ENCODE peak calls at places on chromosomes 12 and 14, in four cellular contexts. B is upper lobe of right lung; S is H9; K is CD4-positive, alpha-beta T cell. A is an unnamed sample.

GRCh38 chr12:50297996-50298395 is 14.7 kb upstream of the LIMA1 start:
- DNase-seq in S (no peak), K (no peak), B (no peak), A (peak)

GRCh38 chr12:53917126-53917525 is 21.5 kb upstream of the HOXC13 start:
- DNase-seq in S (no peak), B (no peak), K (no peak), A (no peak)

GRCh38 chr12:121711925-121712461 is 559 bp upstream of the TMEM120B start:
- DNase-seq in B (no peak), S (no peak), K (peak), A (peak)

GRCh38 chr14:22850944-22851790 is 14.8 kb downstream of the MMP14 start:
- DNase-seq in B (peak), S (no peak), K (no peak), A (no peak)

GRCh38 chr14:45526715-45527549 is 273.9 kb upstream of the MIS18BP1 start:
- DNase-seq in S (peak), K (no peak), B (peak), A (peak)

GRCh38 chr12:110233212-110233903 is 47.7 kb upstream of the ATP2A2 start:
- DNase-seq in B (no peak), K (no peak), S (no peak), A (no peak)

GRCh38 chr12:99852666-99853065 is 132.1 kb downstream of the ANKS1B start:
- DNase-seq in S (peak), K (no peak), B (no peak), A (no peak)

GRCh38 chr14:68820999-68821683 is 28.3 kb upstream of the ZFP36L1 start:
- DNase-seq in B (no peak), S (no peak), K (no peak), A (no peak)

GRCh38 chr14:59202031-59202430 is 13.6 kb downstream of the DAAM1 start:
- DNase-seq in B (no peak), S (no peak), K (no peak), A (no peak)

GRCh38 chr14:59197695-59198262 is 9.3 kb downstream of the DAAM1 start:
- DNase-seq in S (no peak), K (no peak), B (no peak), A (no peak)

GRCh38 chr14:59199205-59199604 is 10.7 kb downstream of the DAAM1 start:
- DNase-seq in S (no peak), K (no peak), B (no peak), A (peak)

GRCh38 chr14:59200214-59200613 is 11.7 kb downstream of the DAAM1 start:
- DNase-seq in K (no peak), S (no peak), B (no peak), A (no peak)

GRCh38 chr14:59199614-59200013 is 11.1 kb downstream of the DAAM1 start:
- DNase-seq in S (no peak), K (no peak), B (no peak), A (no peak)
- H3K27ac ChIP-seq in S (no peak), K (no peak), B (no peak), A (no peak)

GRCh38 chr12:22544038-22544979 is at the start of gene C2CD5:
- DNase-seq in B (peak), K (peak), S (peak), A (peak)
- TF ChIP-seq CTCF in B (no peak), K (peak), S (peak), A (peak)

GRCh38 chr12:43737646-43738045 is 20.9 kb downstream of the PUS7L start:
- DNase-seq in S (no peak), K (no peak), B (no peak), A (no peak)
- H3K27ac ChIP-seq in S (no peak), K (no peak), B (no peak), A (no peak)

GRCh38 chr14:100781952-100782351 is 44.0 kb upstream of the MEG3 start:
- DNase-seq in B (no peak), S (no peak), K (no peak), A (no peak)

GRCh38 chr14:100784523-100785337 is 41.2 kb upstream of the MEG3 start:
- DNase-seq in B (peak), S (no peak), K (no peak), A (no peak)

GRCh38 chr14:100783630-100784321 is 42.1 kb upstream of the MEG3 start:
- DNase-seq in B (peak), S (no peak), K (no peak), A (peak)

GRCh38 chr14:100780646-100781355 is 45.1 kb upstream of the MEG3 start:
- DNase-seq in K (no peak), S (peak), B (peak), A (no peak)

GRCh38 chr14:100782516-100783320 is 43.2 kb upstream of the MEG3 start:
- DNase-seq in K (no peak), S (no peak), B (peak), A (no peak)
- TF ChIP-seq CTCF in K (no peak), S (no peak), B (no peak), A (no peak)

GRCh38 chr14:93984987-93985410 is 8.6 kb upstream of the ASB2 start:
- DNase-seq in B (no peak), S (peak), K (no peak), A (peak)
- H3K27ac ChIP-seq in B (no peak), S (no peak), K (no peak), A (no peak)